ENCODE peak calls at places on chromosome 6, in nine cellular contexts. Q, W, T, G, S, P, Y, N and E are unnamed samples.

GRCh38 chr6:9254251-9254650 is 818.9 kb upstream of the SLC35B3 start:
- DNase-seq in G (no peak), W (no peak), S (no peak), N (no peak), P (no peak), Y (no peak), T (no peak), Q (no peak), E (no peak)

GRCh38 chr6:28580484-28580883 is 54.8 kb downstream of the GPX5 start:
- DNase-seq in P (no peak), W (no peak), N (no peak), T (no peak), Q (no peak), G (no peak), Y (no peak), S (no peak), E (no peak)

GRCh38 chr6:149153637-149154036 is 163.9 kb upstream of the TAB2 start:
- DNase-seq in Y (no peak), W (no peak), Q (no peak), N (no peak), P (no peak), S (no peak), G (no peak), T (no peak), E (no peak)

GRCh38 chr6:159203304-159204005 is 34.3 kb downstream of the FNDC1 start:
- DNase-seq in G (no peak), Y (no peak), N (no peak), S (peak), W (no peak), Q (no peak), P (no peak), T (peak), E (no peak)

GRCh38 chr6:155117266-155117665 is 122.2 kb downstream of the TIAM2 start:
- DNase-seq in N (no peak), Q (no peak), S (peak), Y (no peak), G (no peak), T (peak), W (no peak), P (no peak), E (no peak)

GRCh38 chr6:134148566-134148965 is 96.1 kb upstream of the SLC2A12 start:
- DNase-seq in G (no peak), S (no peak), W (no peak), Y (no peak), N (no peak), Q (no peak), T (no peak), P (no peak), E (no peak)

GRCh38 chr6:70289299-70289698 is 13.6 kb downstream of the COL9A1 start:
- DNase-seq in S (no peak), T (peak), Q (no peak), P (no peak), N (no peak), Y (no peak), W (no peak), G (no peak), E (no peak)

GRCh38 chr6:108408453-108408852 is 113.6 kb downstream of the AFG1L start:
- DNase-seq in G (no peak), W (no peak), N (peak), Y (no peak), T (peak), S (peak), Q (no peak), P (no peak), E (no peak)

GRCh38 chr6:167005350-167006159 is 6.4 kb downstream of the CEP43 start:
- DNase-seq in P (peak), T (no peak), S (peak), Y (no peak), Q (no peak), N (peak), G (peak), W (no peak), E (no peak)

GRCh38 chr6:37381579-37381978 is 27.8 kb downstream of the RNF8 start:
- DNase-seq in Y (peak), Q (no peak), N (peak), G (no peak), W (no peak), T (peak), S (peak), P (peak), E (no peak)

GRCh38 chr6:158756977-158757752 is 62.0 kb downstream of the EZR start:
- DNase-seq in Q (no peak), N (no peak), S (no peak), G (no peak), P (peak), W (no peak), Y (no peak), T (no peak), E (no peak)

GRCh38 chr6:1527098-1527497 is 82.6 kb upstream of the FOXC1 start:
- DNase-seq in Q (peak), N (no peak), G (peak), S (peak), Y (peak), W (no peak), P (no peak), T (peak), E (peak)

GRCh38 chr6:170158296-170159039 is 132.4 kb downstream of the DLL1 start:
- DNase-seq in S (no peak), G (no peak), P (no peak), Y (no peak), W (peak), Q (no peak), N (no peak), T (no peak), E (no peak)

GRCh38 chr6:48990746-48991145 is 472.3 kb downstream of the MMUT start:
- DNase-seq in N (no peak), Q (no peak), P (no peak), S (no peak), T (no peak), G (no peak), W (no peak), Y (no peak), E (no peak)

GRCh38 chr6:139406577-139407343 is 32.3 kb upstream of the CITED2 start:
- DNase-seq in W (no peak), S (peak), N (no peak), T (peak), P (no peak), G (no peak), Y (no peak), Q (no peak), E (no peak)

GRCh38 chr6:34534656-34535055 is 21.5 kb downstream of the SPDEF start:
- DNase-seq in Y (no peak), N (no peak), P (no peak), Q (no peak), T (no peak), S (no peak), W (no peak), G (no peak), E (no peak)

GRCh38 chr6:109424946-109425345 is 15.5 kb downstream of the PPIL6 start:
- DNase-seq in T (no peak), N (no peak), Y (no peak), P (no peak), S (peak), G (no peak), Q (no peak), W (no peak), E (no peak)

GRCh38 chr6:97958143-97958542 is 675.1 kb upstream of the MMS22L start:
- DNase-seq in S (peak), Q (no peak), N (no peak), G (peak), T (no peak), Y (peak), W (peak), P (no peak), E (no peak)

GRCh38 chr6:26158581-26159416 is 71.6 kb downstream of the HFE start:
- DNase-seq in Q (peak), T (peak), S (peak), W (peak), P (peak), Y (peak), N (peak), G (peak), E (peak)

GRCh38 chr6:7165736-7166296 is 58.1 kb downstream of the RREB1 start:
- DNase-seq in P (no peak), Y (no peak), W (no peak), Q (no peak), N (no peak), T (no peak), G (no peak), S (peak), E (no peak)

GRCh38 chr6:139370047-139370706 is 4.3 kb downstream of the CITED2 start:
- DNase-seq in W (no peak), S (peak), Q (peak), P (no peak), G (no peak), T (peak), N (no peak), Y (no peak), E (no peak)

GRCh38 chr6:97218912-97219311 is 64.1 kb downstream of the MMS22L start:
- DNase-seq in G (no peak), Q (no peak), N (no peak), S (no peak), P (no peak), Y (no peak), T (no peak), W (no peak), E (no peak)

DNA sequence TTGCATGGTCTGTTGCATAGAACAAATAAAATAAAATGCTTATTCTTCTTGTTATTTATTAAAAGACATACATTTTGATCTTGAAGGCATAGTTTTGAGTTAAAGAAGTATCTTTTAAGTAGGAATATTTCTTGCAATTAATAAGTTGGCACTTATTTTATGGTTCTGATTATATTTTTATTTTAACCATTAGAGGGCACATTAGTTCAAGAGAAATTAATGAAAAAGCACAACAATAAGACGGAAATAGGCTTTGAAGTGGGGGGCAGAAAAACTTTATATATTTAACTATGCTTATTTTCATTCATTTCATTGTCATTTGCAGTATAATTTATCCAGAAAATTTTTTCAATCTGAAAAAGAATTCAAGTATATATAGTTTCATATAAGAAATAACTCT is 44.2 kb upstream of the MAP3K7 start:
- DNase-seq in S (no peak), Y (no peak), W (no peak), Q (no peak), G (no peak), T (no peak), N (no peak), P (no peak), E (no peak)
- TF ChIP-seq CTCF in S (no peak), Y (no peak), W (no peak), Q (no peak), G (no peak), T (no peak), N (no peak), P (no peak), E (no peak)

DNA sequence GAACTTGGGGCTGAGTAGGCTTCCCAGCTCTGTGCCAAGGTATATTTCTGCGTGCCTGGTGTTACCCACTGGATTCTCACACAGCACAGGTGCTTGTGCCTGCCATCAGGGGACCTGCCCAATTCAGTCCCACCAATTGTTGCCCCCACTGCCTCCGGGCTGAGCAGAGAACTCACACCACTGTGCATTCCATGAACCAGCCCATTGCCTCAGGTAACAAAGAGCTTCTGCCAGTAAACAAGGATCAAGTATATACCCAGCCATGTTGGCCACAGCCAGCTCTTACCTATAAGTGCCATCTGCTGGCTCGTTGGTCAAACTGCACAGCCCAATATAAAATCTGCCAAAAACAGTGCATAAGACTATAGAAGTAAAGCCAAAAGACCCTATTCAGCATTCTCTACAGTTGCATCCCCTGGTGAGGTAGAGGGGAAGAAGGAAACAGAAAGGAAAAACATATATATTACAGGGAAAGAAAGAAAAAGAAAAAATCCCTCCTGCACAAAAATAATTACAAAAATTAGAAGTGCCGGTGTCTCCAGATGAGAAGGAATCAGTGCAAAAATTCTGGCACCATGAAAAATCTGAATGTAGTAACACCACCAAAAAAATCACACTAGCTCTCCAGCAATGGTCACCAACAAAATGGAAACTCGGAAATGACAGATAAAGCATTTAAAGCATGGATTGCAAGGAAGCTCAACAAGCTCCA is 241.4 kb downstream of the IBTK start:
- DNase-seq in W (peak), S (peak), T (peak), P (no peak), G (no peak), Q (no peak), Y (no peak), N (peak), E (no peak)
- TF ChIP-seq CTCF in W (peak), S (peak), T (peak), P (peak), G (peak), Q (peak), Y (peak), N (peak), E (no peak)

DNA sequence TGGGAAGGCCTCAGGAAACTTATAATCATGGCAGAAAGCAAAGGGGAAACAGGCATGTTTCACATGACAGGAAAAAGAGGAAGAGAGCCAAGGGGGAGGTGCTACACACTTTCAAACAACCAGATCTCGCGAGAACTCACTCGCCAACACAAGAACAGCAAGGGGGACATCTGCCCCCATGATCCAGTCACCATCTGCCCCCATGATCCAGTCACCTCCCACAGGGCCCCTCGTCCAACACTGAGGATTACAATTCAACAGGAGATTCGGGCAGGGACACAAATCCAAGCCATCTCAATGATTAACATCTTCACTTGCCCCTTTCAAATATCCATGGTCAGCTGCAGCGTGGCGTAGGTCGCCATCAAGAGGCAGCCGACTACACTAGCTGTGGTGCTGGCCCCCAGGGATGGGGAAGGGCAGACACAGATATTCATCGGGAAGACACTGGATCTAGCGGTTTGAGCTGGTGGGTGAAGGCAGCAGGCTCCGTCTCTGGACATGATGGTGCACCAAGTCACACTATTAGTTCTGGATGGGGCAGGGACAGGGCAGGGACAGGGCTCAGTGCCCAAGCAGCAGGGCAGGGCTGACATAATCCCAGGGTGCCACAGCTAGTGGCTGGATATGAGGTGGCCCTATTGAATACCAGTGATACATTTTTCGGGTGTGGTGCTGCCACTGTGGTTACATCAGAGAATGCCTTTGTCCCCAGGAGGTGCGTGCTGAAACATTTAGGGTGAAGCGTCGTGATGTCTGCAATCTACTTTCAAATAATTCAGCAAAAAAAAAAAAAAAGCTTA is 31.6 kb downstream of the TUBB2B start:
- DNase-seq in N (no peak), W (no peak), G (no peak), Y (peak), S (peak), P (no peak), Q (peak), T (no peak), E (no peak)
- TF ChIP-seq CTCF in N (no peak), W (no peak), G (peak), Y (no peak), S (no peak), P (no peak), Q (no peak), T (no peak), E (no peak)

GRCh38 chr6:88492824-88493223 is 326.7 kb upstream of the CNR1 start:
- DNase-seq in G (no peak), Q (no peak), P (no peak), W (no peak), T (peak), N (no peak), S (peak), Y (no peak), E (no peak)
- TF ChIP-seq CTCF in G (peak), Q (peak), P (no peak), W (peak), T (peak), N (no peak), S (peak), Y (peak), E (no peak)